ENCODE peak calls at places on chromosome 17, in nine cellular contexts. J is CD8-positive, alpha-beta T cell; F is endothelial cell; Y is pancreas; G is heart right ventricle; R is AG04450; I is AG08396; W is tibial nerve; D is ovary. Z is an unnamed sample.

GRCh38 chr17:56598471-56598870 is 5.0 kb downstream of the NOG start:
- DNase-seq in F (no peak), D (no peak), J (no peak), I (peak), R (no peak), Y (no peak), W (no peak), G (no peak), Z (no peak)

GRCh38 chr17:46962374-46962790 is 16.7 kb downstream of the RPRML start:
- DNase-seq in J (no peak), R (peak), I (peak), F (no peak), D (no peak), Y (no peak), G (no peak), W (no peak), Z (peak)

GRCh38 chr17:73474370-73474988 is 162.7 kb upstream of the CDC42EP4 start:
- DNase-seq in F (no peak), I (peak), R (no peak), G (peak), D (peak), J (no peak), W (peak), Y (peak), Z (peak)

GRCh38 chr17:2948721-2949468 is 114.5 kb downstream of the OR1D5 start:
- DNase-seq in W (no peak), J (no peak), D (no peak), G (no peak), Y (peak), I (no peak), R (no peak), F (no peak), Z (no peak)

GRCh38 chr17:2750721-2751120 is 1.3 kb upstream of the CCDC92B start:
- DNase-seq in J (no peak), F (no peak), R (no peak), I (no peak), G (no peak), D (no peak), W (no peak), Y (no peak), Z (no peak)

GRCh38 chr17:82875418-82875856 is 35.6 kb upstream of the ZNF750 start:
- DNase-seq in G (no peak), D (no peak), Y (no peak), R (no peak), W (no peak), F (peak), I (no peak), J (no peak), Z (no peak)

GRCh38 chr17:38579934-38580333 is 25.8 kb downstream of the SRCIN1 start:
- DNase-seq in D (no peak), J (no peak), G (no peak), Y (no peak), I (peak), F (peak), W (no peak), R (no peak), Z (no peak)

GRCh38 chr17:61420128-61420527 is 20.5 kb downstream of the TBX2 start:
- DNase-seq in I (no peak), R (no peak), W (no peak), D (no peak), Y (no peak), J (no peak), F (no peak), G (no peak), Z (no peak)

GRCh38 chr17:6290488-6291196 is 144.3 kb downstream of the AIPL1 start:
- DNase-seq in J (no peak), W (no peak), R (no peak), Y (no peak), D (no peak), I (no peak), F (no peak), G (no peak), Z (no peak)

GRCh38 chr17:41524261-41524660 is 3.8 kb downstream of the KRT19 start:
- DNase-seq in G (no peak), F (no peak), D (no peak), R (no peak), J (no peak), Y (no peak), W (no peak), I (no peak), Z (no peak)

Z was measured in tibial artery.